ENCODE peak calls at places on chromosomes 11 and 22, in eight cellular contexts. H is activated T-cell treated with anti-CD3 and anti-CD28 coated beads, Interleukin-2, amount 50 U/mL, for 48 hours; O is SK-N-SH; X is GF-D8; P is SW 1271; Z is heart left ventricle; T is HT1080; I is AG08395. C is an unnamed sample.

GRCh38 chr11:119880873-119881272 is 151.9 kb upstream of the NECTIN1 start:
- DNase-seq in I (no peak), O (no peak), Z (no peak), P (no peak), H (no peak), X (no peak), T (no peak), C (no peak)

GRCh38 chr11:120112174-120112796 is 25.6 kb downstream of the TRIM29 start:
- DNase-seq in Z (no peak), X (no peak), P (no peak), I (no peak), O (peak; percentile 42), H (no peak), T (no peak), C (no peak)

GRCh38 chr22:49712195-49712791 is 115.4 kb downstream of the BRD1 start:
- DNase-seq in I (no peak), O (no peak), H (no peak), X (no peak), P (no peak), T (no peak), Z (no peak), C (no peak)

GRCh38 chr22:16563555-16564520 is 28.8 kb downstream of the CCT8L2 start:
- DNase-seq in H (no peak), T (no peak), P (no peak), O (no peak), I (no peak), Z (no peak), X (no peak), C (no peak)

GRCh38 chr11:43243901-43244300 is 67.9 kb upstream of the API5 start:
- DNase-seq in O (no peak), Z (no peak), T (no peak), P (no peak), H (no peak), X (no peak), I (no peak), C (no peak)

GRCh38 chr11:25094085-25094802 is 597.4 kb downstream of the LUZP2 start:
- DNase-seq in O (no peak), P (no peak), Z (no peak), I (no peak), T (no peak), X (no peak), H (no peak), C (no peak)

GRCh38 chr11:120039031-120039430 is 98.9 kb downstream of the TRIM29 start:
- DNase-seq in I (no peak), X (no peak), H (no peak), T (no peak), P (no peak), O (no peak), Z (no peak), C (no peak)

GRCh38 chr11:45856044-45856468 is 8.8 kb downstream of the CRY2 start:
- DNase-seq in P (no peak), H (no peak), Z (no peak), X (no peak), T (no peak), I (peak; percentile 54), O (no peak), C (peak; percentile 77)

GRCh38 chr11:69274531-69275016 is 19.4 kb upstream of the MYEOV start:
- DNase-seq in X (no peak), I (no peak), Z (no peak), H (no peak), O (no peak), T (no peak), P (no peak), C (no peak)

GRCh38 chr11:132007184-132007583 is 636.8 kb downstream of the NTM start:
- DNase-seq in X (no peak), P (no peak), T (no peak), Z (no peak), O (no peak), I (no peak), H (no peak), C (no peak)

GRCh38 chr11:64894812-64895452 is 16.5 kb upstream of the EHD1 start:
- DNase-seq in I (no peak), Z (no peak), H (no peak), X (no peak), T (no peak), O (no peak), P (no peak), C (no peak)

GRCh38 chr11:40190294-40190693 is 1269.2 kb downstream of the LRRC4C start:
- DNase-seq in T (no peak), I (no peak), P (no peak), O (peak; percentile 24), X (no peak), Z (no peak), H (no peak), C (no peak)

GRCh38 chr22:49574861-49575702 is 252.6 kb downstream of the BRD1 start:
- DNase-seq in H (no peak), I (no peak), O (peak; percentile 9), X (no peak), P (no peak), T (peak; percentile 66), Z (no peak), C (no peak)

GRCh38 chr11:88402192-88402715 is 64.7 kb upstream of the CTSC start:
- DNase-seq in P (peak; percentile 70), T (peak; percentile 58), O (no peak), H (no peak), I (peak; percentile 62), X (no peak), Z (no peak), C (peak; percentile 79)

GRCh38 chr11:134528453-134528852 is 116.4 kb upstream of the B3GAT1 start:
- DNase-seq in O (no peak), P (no peak), Z (peak; percentile 5), H (no peak), I (no peak), T (no peak), X (no peak), C (no peak)

GRCh38 chr11:2734181-2735052 is 34.6 kb upstream of the KCNQ1OT1 start:
- DNase-seq in Z (no peak), O (no peak), H (no peak), T (no peak), X (no peak), I (no peak), P (no peak), C (peak; percentile 66)

GRCh38 chr22:20604092-20604747 is 96.8 kb downstream of the MED15 start:
- DNase-seq in P (no peak), T (no peak), I (no peak), O (no peak), H (no peak), X (no peak), Z (no peak), C (no peak)

GRCh38 chr22:19036523-19037273 is 85.5 kb downstream of the DGCR2 start:
- DNase-seq in O (no peak), P (no peak), H (no peak), Z (no peak), I (no peak), X (no peak), T (no peak), C (peak; percentile 10)

GRCh38 chr22:49427341-49427740 is 400.3 kb downstream of the BRD1 start:
- DNase-seq in O (no peak), Z (no peak), H (no peak), P (no peak), X (no peak), I (no peak), T (no peak), C (no peak)

GRCh38 chr11:116885951-116886629 is 48.7 kb upstream of the APOA1 start:
- DNase-seq in O (no peak), Z (no peak), T (no peak), X (no peak), P (no peak), H (no peak), I (peak; percentile 60), C (peak; percentile 56)

GRCh38 chr22:46067159-46068111 is 82.9 kb upstream of the PPARA start:
- DNase-seq in I (no peak), O (no peak), P (no peak), T (peak; percentile 66), X (no peak), H (no peak), Z (no peak), C (no peak)

GRCh38 chr22:47976219-47976618 is 1213.8 kb downstream of the TBC1D22A start:
- DNase-seq in Z (no peak), H (no peak), T (no peak), O (no peak), I (no peak), X (no peak), P (no peak), C (no peak)